ENCODE peak calls at places on chromosomes 5 and 9, in four cellular contexts. One of them, this sample, is unnamed.

GRCh38 chr5:62286834-62287611 is 19.0 kb upstream of the KIF2A start:
- ATAC-seq in HepG2: no peak
- ATAC-seq in Panc1: no peak
- ATAC-seq in HCT116: no peak
- ATAC-seq in this sample: no peak

GRCh38 chr9:27990524-27990923 is 417.2 kb upstream of the C9orf72 start:
- ATAC-seq in HCT116: no peak
- ATAC-seq in Panc1: no peak
- ATAC-seq in HepG2: no peak
- ATAC-seq in this sample: no peak

GRCh38 chr9:72858089-72858912 is 94.6 kb downstream of the ALDH1A1 start:
- ATAC-seq in Panc1: no peak
- ATAC-seq in HCT116: peak; percentile 75
- ATAC-seq in HepG2: peak; percentile 99
- ATAC-seq in this sample: no peak

GRCh38 chr5:127002390-127002789 is 28.0 kb downstream of the MARCHF3 start:
- ATAC-seq in HepG2: peak; percentile 89
- ATAC-seq in Panc1: no peak
- ATAC-seq in HCT116: no peak
- ATAC-seq in this sample: no peak

GRCh38 chr9:16867571-16868311 is 2.7 kb downstream of the BNC2 start:
- ATAC-seq in HCT116: no peak
- ATAC-seq in HepG2: no peak
- ATAC-seq in Panc1: no peak
- ATAC-seq in this sample: peak; percentile 57

GRCh38 chr9:34338664-34339063 is 9.3 kb downstream of the NUDT2 start:
- ATAC-seq in Panc1: no peak
- ATAC-seq in HepG2: no peak
- ATAC-seq in HCT116: no peak
- ATAC-seq in this sample: no peak

GRCh38 chr9:129777769-129778130 is 24.9 kb upstream of the PTGES start:
- ATAC-seq in HCT116: peak; percentile 17
- ATAC-seq in Panc1: no peak
- ATAC-seq in HepG2: no peak
- ATAC-seq in this sample: no peak

GRCh38 chr5:122656577-122656976 is 118.3 kb upstream of the SNX2 start:
- ATAC-seq in HCT116: no peak
- ATAC-seq in HepG2: no peak
- ATAC-seq in Panc1: no peak
- ATAC-seq in this sample: no peak

GRCh38 chr5:91983869-91984268 is 600.8 kb upstream of the ARRDC3 start:
- ATAC-seq in Panc1: no peak
- ATAC-seq in HepG2: no peak
- ATAC-seq in HCT116: no peak
- ATAC-seq in this sample: no peak

GRCh38 chr5:35160486-35161116 is 69.7 kb downstream of the PRLR start:
- ATAC-seq in Panc1: no peak
- ATAC-seq in HCT116: no peak
- ATAC-seq in HepG2: no peak
- ATAC-seq in this sample: no peak

DNA sequence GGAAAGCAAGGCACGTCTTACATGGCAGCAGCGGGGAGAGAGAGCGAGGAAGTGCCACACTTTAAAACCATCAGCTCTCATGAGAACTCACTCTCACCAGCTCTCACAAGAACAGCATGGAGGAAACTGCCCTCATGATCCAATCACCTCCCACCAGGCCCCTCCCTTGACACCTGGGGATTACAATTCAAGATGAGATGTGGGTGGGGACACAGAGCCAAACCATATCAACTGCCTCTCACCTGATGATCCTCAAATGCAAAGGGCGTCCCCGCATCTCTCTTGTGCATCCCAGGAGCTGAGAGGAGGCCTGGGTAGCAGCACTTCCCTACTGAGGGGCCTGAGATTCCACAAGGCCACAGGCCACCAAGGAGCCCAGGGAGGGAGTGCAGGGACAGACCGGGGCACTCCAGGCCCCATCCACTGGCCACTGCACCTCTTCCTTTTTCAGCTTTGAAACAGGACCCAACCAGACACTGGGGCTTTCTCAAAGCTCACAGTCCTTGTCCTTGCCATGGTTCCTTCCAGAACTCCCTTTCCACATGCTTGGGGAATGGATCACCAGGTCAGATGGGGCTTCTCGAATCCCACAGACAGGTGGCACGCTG is 54.5 kb upstream of the IL17B start:
- ATAC-seq in HepG2: no peak
- ATAC-seq in HCT116: no peak
- ATAC-seq in Panc1: no peak
- ATAC-seq in this sample: peak; percentile 2
- TF ChIP-seq POLR2AphosphoS5 in HepG2: no peak
- TF ChIP-seq POLR2AphosphoS5 in HCT116: no peak
- TF ChIP-seq POLR2AphosphoS5 in Panc1: no peak
- TF ChIP-seq POLR2AphosphoS5 in this sample: peak; percentile 96

GRCh38 chr5:56950626-56951130 is 1.2 kb downstream of the MIER3 start:
- ATAC-seq in HCT116: peak; percentile 63
- ATAC-seq in HepG2: peak; percentile 54
- ATAC-seq in Panc1: peak; percentile 67
- ATAC-seq in this sample: peak; percentile 49
- TF ChIP-seq POLR2AphosphoS5 in HCT116: no peak
- TF ChIP-seq POLR2AphosphoS5 in HepG2: no peak
- TF ChIP-seq POLR2AphosphoS5 in Panc1: no peak
- TF ChIP-seq POLR2AphosphoS5 in this sample: no peak

DNA sequence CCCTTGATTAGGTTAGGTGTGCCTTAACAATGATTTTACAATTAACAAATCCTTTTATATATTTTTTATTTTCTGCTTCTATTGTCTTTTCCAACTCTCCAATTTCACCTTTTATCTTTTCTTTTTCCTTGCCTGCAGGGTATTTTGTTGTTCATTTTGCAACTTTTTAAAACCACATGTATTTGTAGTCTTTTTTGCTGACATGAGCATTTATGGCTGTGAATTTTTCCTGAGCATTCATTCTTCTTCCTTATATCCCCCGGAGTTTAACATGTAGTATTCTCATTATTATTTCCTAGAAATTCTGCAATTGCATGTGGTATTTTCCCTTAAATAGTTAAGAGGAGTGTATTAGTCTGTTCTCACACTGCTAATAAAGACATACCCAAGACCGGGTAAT is 41.6 kb downstream of the FAM81B start:
- ATAC-seq in Panc1: no peak
- ATAC-seq in HepG2: no peak
- ATAC-seq in HCT116: no peak
- ATAC-seq in this sample: no peak
- TF ChIP-seq POLR2AphosphoS5 in Panc1: no peak
- TF ChIP-seq POLR2AphosphoS5 in HepG2: no peak
- TF ChIP-seq POLR2AphosphoS5 in HCT116: no peak
- TF ChIP-seq POLR2AphosphoS5 in this sample: no peak

GRCh38 chr5:5277118-5277517 is 137.0 kb downstream of the ADAMTS16 start:
- ATAC-seq in HepG2: no peak
- ATAC-seq in HCT116: no peak
- ATAC-seq in Panc1: no peak
- ATAC-seq in this sample: no peak
- TF ChIP-seq POLR2AphosphoS5 in HepG2: no peak
- TF ChIP-seq POLR2AphosphoS5 in HCT116: no peak
- TF ChIP-seq POLR2AphosphoS5 in Panc1: no peak
- TF ChIP-seq POLR2AphosphoS5 in this sample: no peak

GRCh38 chr5:113245427-113246052 is 189.2 kb downstream of the TSSK1B start:
- ATAC-seq in Panc1: no peak
- ATAC-seq in HCT116: no peak
- ATAC-seq in HepG2: no peak
- ATAC-seq in this sample: no peak
- TF ChIP-seq POLR2AphosphoS5 in Panc1: no peak
- TF ChIP-seq POLR2AphosphoS5 in HCT116: no peak
- TF ChIP-seq POLR2AphosphoS5 in HepG2: no peak
- TF ChIP-seq POLR2AphosphoS5 in this sample: no peak

This sample was measured in gastroesophageal sphincter.